ENCODE peak calls at places on chromosomes 2 and 18, in six cellular contexts. One of them, this sample, is unnamed.

GRCh38 chr2:6535572-6535971 is 330.1 kb downstream of the CMPK2 start:
- DNase-seq in psoas muscle: no peak
- DNase-seq in AG09309: no peak
- DNase-seq in lower leg skin: no peak
- DNase-seq in Panc1: no peak
- DNase-seq in dorsolateral prefrontal cortex: no peak
- DNase-seq in this sample: no peak

GRCh38 chr2:133485868-133486267 is 82.4 kb downstream of the NCKAP5 start:
- DNase-seq in psoas muscle: no peak
- DNase-seq in AG09309: no peak
- DNase-seq in lower leg skin: no peak
- DNase-seq in Panc1: no peak
- DNase-seq in dorsolateral prefrontal cortex: no peak
- DNase-seq in this sample: no peak

GRCh38 chr18:3889803-3890202 is 439.8 kb downstream of the TGIF1 start:
- DNase-seq in psoas muscle: no peak
- DNase-seq in AG09309: peak; percentile 51
- DNase-seq in lower leg skin: no peak
- DNase-seq in Panc1: no peak
- DNase-seq in dorsolateral prefrontal cortex: no peak
- DNase-seq in this sample: no peak

GRCh38 chr2:217166241-217166640 is 306.4 kb upstream of the TNP1 start:
- DNase-seq in psoas muscle: no peak
- DNase-seq in AG09309: no peak
- DNase-seq in lower leg skin: no peak
- DNase-seq in Panc1: peak; percentile 1
- DNase-seq in dorsolateral prefrontal cortex: no peak
- DNase-seq in this sample: peak; percentile 15

GRCh38 chr2:236568068-236568921 is 1.3 kb upstream of the ACKR3 start:
- DNase-seq in psoas muscle: peak; percentile 82
- DNase-seq in AG09309: no peak
- DNase-seq in lower leg skin: peak; percentile 91
- DNase-seq in Panc1: no peak
- DNase-seq in dorsolateral prefrontal cortex: peak; percentile 49
- DNase-seq in this sample: no peak

GRCh38 chr18:37238271-37238670 is 327.3 kb downstream of the CELF4 start:
- DNase-seq in psoas muscle: no peak
- DNase-seq in AG09309: no peak
- DNase-seq in lower leg skin: no peak
- DNase-seq in Panc1: no peak
- DNase-seq in dorsolateral prefrontal cortex: no peak
- DNase-seq in this sample: no peak

GRCh38 chr2:235740821-235741220 is 247.0 kb downstream of the AGAP1 start:
- DNase-seq in psoas muscle: no peak
- DNase-seq in AG09309: no peak
- DNase-seq in lower leg skin: no peak
- DNase-seq in Panc1: no peak
- DNase-seq in dorsolateral prefrontal cortex: peak; percentile 50
- DNase-seq in this sample: no peak

GRCh38 chr2:170771049-170771937 is 1.1 kb downstream of the ERICH2 start:
- DNase-seq in psoas muscle: no peak
- DNase-seq in AG09309: no peak
- DNase-seq in lower leg skin: no peak
- DNase-seq in Panc1: no peak
- DNase-seq in dorsolateral prefrontal cortex: peak; percentile 45
- DNase-seq in this sample: no peak

GRCh38 chr2:72136349-72136748 is 11.3 kb downstream of the CYP26B1 start:
- DNase-seq in psoas muscle: peak; percentile 29
- DNase-seq in AG09309: no peak
- DNase-seq in lower leg skin: peak; percentile 76
- DNase-seq in Panc1: no peak
- DNase-seq in dorsolateral prefrontal cortex: peak; percentile 34
- DNase-seq in this sample: no peak

GRCh38 chr2:101305492-101306123 is 2.9 kb downstream of the RNF149 start:
- DNase-seq in psoas muscle: no peak
- DNase-seq in AG09309: peak; percentile 17
- DNase-seq in lower leg skin: no peak
- DNase-seq in Panc1: no peak
- DNase-seq in dorsolateral prefrontal cortex: no peak
- DNase-seq in this sample: no peak

GRCh38 chr18:48621240-48621639 is 82.4 kb downstream of the CTIF start:
- DNase-seq in psoas muscle: no peak
- DNase-seq in AG09309: peak; percentile 20
- DNase-seq in lower leg skin: no peak
- DNase-seq in Panc1: no peak
- DNase-seq in dorsolateral prefrontal cortex: no peak
- DNase-seq in this sample: no peak

GRCh38 chr2:3009499-3009882 is 368.1 kb downstream of the EIPR1 start:
- DNase-seq in psoas muscle: no peak
- DNase-seq in AG09309: no peak
- DNase-seq in lower leg skin: no peak
- DNase-seq in Panc1: no peak
- DNase-seq in dorsolateral prefrontal cortex: no peak
- DNase-seq in this sample: no peak

GRCh38 chr18:63004466-63005089 is 289.2 kb downstream of the PHLPP1 start:
- DNase-seq in psoas muscle: no peak
- DNase-seq in AG09309: no peak
- DNase-seq in lower leg skin: peak; percentile 79
- DNase-seq in Panc1: no peak
- DNase-seq in dorsolateral prefrontal cortex: no peak
- DNase-seq in this sample: no peak

GRCh38 chr2:188659656-188660406 is 314.3 kb upstream of the COL3A1 start:
- DNase-seq in psoas muscle: no peak
- DNase-seq in AG09309: no peak
- DNase-seq in lower leg skin: no peak
- DNase-seq in Panc1: no peak
- DNase-seq in dorsolateral prefrontal cortex: no peak
- DNase-seq in this sample: no peak

GRCh38 chr2:191347154-191347553 is 102.0 kb downstream of the MYO1B start:
- DNase-seq in psoas muscle: no peak
- DNase-seq in AG09309: no peak
- DNase-seq in lower leg skin: no peak
- DNase-seq in Panc1: no peak
- DNase-seq in dorsolateral prefrontal cortex: no peak
- DNase-seq in this sample: no peak

GRCh38 chr2:129277611-129278010 is 701.9 kb upstream of the RAB6C start:
- DNase-seq in psoas muscle: no peak
- DNase-seq in AG09309: no peak
- DNase-seq in lower leg skin: no peak
- DNase-seq in Panc1: no peak
- DNase-seq in dorsolateral prefrontal cortex: no peak
- DNase-seq in this sample: no peak

GRCh38 chr2:100292022-100292580 is 30.2 kb downstream of the LONRF2 start:
- DNase-seq in psoas muscle: no peak
- DNase-seq in AG09309: peak; percentile 55
- DNase-seq in lower leg skin: no peak
- DNase-seq in Panc1: peak; percentile 42
- DNase-seq in dorsolateral prefrontal cortex: peak; percentile 53
- DNase-seq in this sample: no peak

GRCh38 chr2:23509071-23509470 is 124.1 kb downstream of the KLHL29 start:
- DNase-seq in psoas muscle: no peak
- DNase-seq in AG09309: no peak
- DNase-seq in lower leg skin: no peak
- DNase-seq in Panc1: no peak
- DNase-seq in dorsolateral prefrontal cortex: no peak
- DNase-seq in this sample: no peak

GRCh38 chr2:58350484-58350883 is 109.4 kb upstream of the FANCL start:
- DNase-seq in psoas muscle: no peak
- DNase-seq in AG09309: no peak
- DNase-seq in lower leg skin: no peak
- DNase-seq in Panc1: no peak
- DNase-seq in dorsolateral prefrontal cortex: no peak
- DNase-seq in this sample: no peak

GRCh38 chr18:3612315-3612714 is 162.3 kb downstream of the TGIF1 start:
- DNase-seq in psoas muscle: no peak
- DNase-seq in AG09309: no peak
- DNase-seq in lower leg skin: no peak
- DNase-seq in Panc1: no peak
- DNase-seq in dorsolateral prefrontal cortex: peak; percentile 60
- DNase-seq in this sample: no peak

GRCh38 chr2:48674933-48675332 is 57.3 kb downstream of the GTF2A1L start:
- DNase-seq in psoas muscle: no peak
- DNase-seq in AG09309: no peak
- DNase-seq in lower leg skin: no peak
- DNase-seq in Panc1: no peak
- DNase-seq in dorsolateral prefrontal cortex: no peak
- DNase-seq in this sample: no peak

GRCh38 chr2:238523158-238524110 is 96.7 kb downstream of the ASB1 start:
- DNase-seq in psoas muscle: peak; percentile 79
- DNase-seq in AG09309: peak; percentile 69
- DNase-seq in lower leg skin: peak; percentile 94
- DNase-seq in Panc1: no peak
- DNase-seq in dorsolateral prefrontal cortex: no peak
- DNase-seq in this sample: no peak

GRCh38 chr2:219631925-219632757 is 4.7 kb downstream of the SLC4A3 start:
- DNase-seq in psoas muscle: no peak
- DNase-seq in AG09309: no peak
- DNase-seq in lower leg skin: peak; percentile 83
- DNase-seq in Panc1: no peak
- DNase-seq in dorsolateral prefrontal cortex: no peak
- DNase-seq in this sample: no peak

GRCh38 chr2:5093056-5093455 is 599.1 kb upstream of the SOX11 start:
- DNase-seq in psoas muscle: no peak
- DNase-seq in AG09309: no peak
- DNase-seq in lower leg skin: no peak
- DNase-seq in Panc1: no peak
- DNase-seq in dorsolateral prefrontal cortex: no peak
- DNase-seq in this sample: no peak

GRCh38 chr2:5093518-5093917 is 598.7 kb upstream of the SOX11 start:
- DNase-seq in psoas muscle: no peak
- DNase-seq in AG09309: no peak
- DNase-seq in lower leg skin: no peak
- DNase-seq in Panc1: no peak
- DNase-seq in dorsolateral prefrontal cortex: no peak
- DNase-seq in this sample: no peak

DNA sequence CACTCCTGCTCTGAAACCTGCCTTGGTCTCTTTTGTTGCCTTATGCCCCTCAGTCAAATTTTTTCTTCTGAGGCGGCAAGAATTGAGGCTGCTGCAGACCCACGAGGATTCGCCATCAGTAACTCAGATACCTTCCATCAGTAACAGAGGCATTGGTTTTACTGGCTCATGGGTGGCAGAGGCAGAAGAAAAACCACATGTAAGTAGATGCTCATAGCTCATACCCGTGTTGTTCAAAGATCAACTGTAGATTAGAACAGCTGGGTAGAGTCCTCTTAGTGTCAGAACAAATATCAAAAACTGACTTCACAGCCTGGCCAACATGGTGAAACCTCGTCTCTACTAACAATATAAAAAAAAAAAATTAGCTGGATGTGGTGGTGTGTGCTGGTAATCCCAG is 598.0 kb upstream of the SOX11 start:
- DNase-seq in psoas muscle: no peak
- DNase-seq in AG09309: no peak
- DNase-seq in lower leg skin: no peak
- DNase-seq in Panc1: no peak
- DNase-seq in dorsolateral prefrontal cortex: no peak
- DNase-seq in this sample: no peak
- H3K4me3 ChIP-seq in psoas muscle: no peak overlapping the region
- H3K4me3 ChIP-seq in AG09309: no peak overlapping the region
- H3K4me3 ChIP-seq in lower leg skin: no peak overlapping the region
- H3K4me3 ChIP-seq in Panc1: no peak overlapping the region
- H3K4me3 ChIP-seq in dorsolateral prefrontal cortex: no peak overlapping the region
- H3K4me3 ChIP-seq in this sample: no peak overlapping the region

GRCh38 chr18:13223341-13224148 is 5.0 kb downstream of the LDLRAD4 start:
- DNase-seq in psoas muscle: peak; percentile 66
- DNase-seq in AG09309: no peak
- DNase-seq in lower leg skin: peak; percentile 86
- DNase-seq in Panc1: no peak
- DNase-seq in dorsolateral prefrontal cortex: no peak
- DNase-seq in this sample: no peak
- TF ChIP-seq CTCF in psoas muscle: no peak
- TF ChIP-seq CTCF in AG09309: no peak
- TF ChIP-seq CTCF in lower leg skin: no peak
- TF ChIP-seq CTCF in Panc1: no peak
- TF ChIP-seq CTCF in dorsolateral prefrontal cortex: no peak
- TF ChIP-seq CTCF in this sample: no peak

GRCh38 chr18:76958692-76959341 is 136.5 kb downstream of the ZNF236 start:
- DNase-seq in psoas muscle: no peak
- DNase-seq in AG09309: no peak
- DNase-seq in lower leg skin: no peak
- DNase-seq in Panc1: no peak
- DNase-seq in dorsolateral prefrontal cortex: no peak
- DNase-seq in this sample: no peak

GRCh38 chr18:76955529-76956170 is 133.3 kb downstream of the ZNF236 start:
- DNase-seq in psoas muscle: no peak
- DNase-seq in AG09309: no peak
- DNase-seq in lower leg skin: no peak
- DNase-seq in Panc1: no peak
- DNase-seq in dorsolateral prefrontal cortex: no peak
- DNase-seq in this sample: no peak

GRCh38 chr18:76956648-76957047 is 134.3 kb downstream of the ZNF236 start:
- DNase-seq in psoas muscle: no peak
- DNase-seq in AG09309: no peak
- DNase-seq in lower leg skin: no peak
- DNase-seq in Panc1: no peak
- DNase-seq in dorsolateral prefrontal cortex: peak; percentile 71
- DNase-seq in this sample: no peak

GRCh38 chr18:76959605-76960004 is 137.2 kb downstream of the ZNF236 start:
- DNase-seq in psoas muscle: no peak
- DNase-seq in AG09309: no peak
- DNase-seq in lower leg skin: no peak
- DNase-seq in Panc1: no peak
- DNase-seq in dorsolateral prefrontal cortex: no peak
- DNase-seq in this sample: no peak

GRCh38 chr18:76957384-76958355 is 135.3 kb downstream of the ZNF236 start:
- DNase-seq in psoas muscle: no peak
- DNase-seq in AG09309: no peak
- DNase-seq in lower leg skin: no peak
- DNase-seq in Panc1: no peak
- DNase-seq in dorsolateral prefrontal cortex: no peak
- DNase-seq in this sample: no peak
- H3K4me3 ChIP-seq in psoas muscle: no peak overlapping the region
- H3K4me3 ChIP-seq in AG09309: no peak overlapping the region
- H3K4me3 ChIP-seq in lower leg skin: no peak overlapping the region
- H3K4me3 ChIP-seq in Panc1: no peak overlapping the region
- H3K4me3 ChIP-seq in dorsolateral prefrontal cortex: no peak overlapping the region
- H3K4me3 ChIP-seq in this sample: no peak overlapping the region

DNA sequence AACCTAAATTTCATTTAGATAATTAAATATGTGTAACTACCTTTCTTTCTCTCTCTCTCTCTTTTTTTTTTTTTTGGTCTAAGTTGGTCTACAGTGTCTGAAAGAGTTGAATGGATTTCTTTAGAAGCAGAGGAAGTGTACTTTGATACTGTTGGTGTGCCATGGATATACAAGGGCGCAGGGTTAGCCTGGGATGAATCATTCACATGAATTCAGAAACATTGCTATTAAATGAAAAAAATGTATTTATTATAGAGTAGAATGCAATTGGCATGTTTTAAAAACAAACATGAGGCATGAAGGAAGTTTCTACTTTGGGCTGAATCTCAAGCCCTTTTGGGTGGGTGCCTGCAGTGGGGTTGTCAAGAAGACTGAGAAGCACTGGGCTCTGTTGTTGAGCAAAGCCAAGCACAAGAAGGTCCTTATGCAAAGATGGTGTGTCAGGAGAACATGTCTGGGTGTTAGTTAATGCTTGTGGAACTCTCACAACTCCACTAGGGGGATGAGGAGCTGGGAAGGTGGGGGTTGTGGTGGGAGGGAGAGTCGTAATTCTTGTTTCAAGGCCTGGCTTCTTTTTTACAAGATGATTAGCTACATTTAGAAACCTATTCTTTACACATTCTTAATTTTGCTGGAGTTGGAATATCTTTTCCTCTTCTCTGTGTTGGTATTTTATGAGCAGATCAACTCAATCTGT is 57.9 kb downstream of the LYPD6 start:
- DNase-seq in psoas muscle: no peak
- DNase-seq in AG09309: no peak
- DNase-seq in lower leg skin: no peak
- DNase-seq in Panc1: no peak
- DNase-seq in dorsolateral prefrontal cortex: no peak
- DNase-seq in this sample: no peak
- TF ChIP-seq CTCF in psoas muscle: no peak
- TF ChIP-seq CTCF in AG09309: peak; percentile 35
- TF ChIP-seq CTCF in lower leg skin: no peak
- TF ChIP-seq CTCF in Panc1: no peak
- TF ChIP-seq CTCF in dorsolateral prefrontal cortex: no peak
- TF ChIP-seq CTCF in this sample: peak; percentile 20